ENCODE peak calls at places on chromosomes 6 and 20, in four cellular contexts. R, O, L and W are unnamed samples.
A peak's percentile ranks its signal among the peaks of the same experiment; 100 is the strongest.

GRCh38 chr6:168030218-168030693 is 32.8 kb downstream of the KIF25 start:
- DNase-seq in R (no peak), O (no peak), L (no peak), W (no peak)

GRCh38 chr6:75934643-75935472 is 137.6 kb downstream of the IMPG1 start:
- DNase-seq in R (peak; percentile 70), O (peak; percentile 34), L (peak; percentile 84), W (peak; percentile 53)

GRCh38 chr20:15596220-15596875 is 976.9 kb downstream of the KIF16B start:
- DNase-seq in R (peak; percentile 13), O (no peak), L (no peak), W (no peak)

GRCh38 chr6:160273196-160273595 is 14.6 kb upstream of the SLC22A2 start:
- DNase-seq in R (no peak), O (no peak), L (no peak), W (no peak)

GRCh38 chr6:169158182-169158573 is 95.5 kb downstream of the THBS2 start:
- DNase-seq in R (no peak), O (no peak), L (peak; percentile 93), W (no peak)

GRCh38 chr6:26104457-26105108 is 17.4 kb downstream of the HFE start:
- DNase-seq in R (no peak), O (no peak), L (no peak), W (peak; percentile 29)

GRCh38 chr6:159953091-159953581 is 15.7 kb upstream of the IGF2R start:
- DNase-seq in R (peak; percentile 29), O (no peak), L (peak; percentile 96), W (no peak)

GRCh38 chr6:19873031-19873430 is 35.9 kb downstream of the ID4 start:
- DNase-seq in R (no peak), O (no peak), L (peak; percentile 3), W (peak; percentile 53)

GRCh38 chr6:106339334-106340029 is 13.9 kb upstream of the ATG5 start:
- DNase-seq in R (peak; percentile 87), O (peak; percentile 65), L (peak; percentile 71), W (peak; percentile 70)

DNA sequence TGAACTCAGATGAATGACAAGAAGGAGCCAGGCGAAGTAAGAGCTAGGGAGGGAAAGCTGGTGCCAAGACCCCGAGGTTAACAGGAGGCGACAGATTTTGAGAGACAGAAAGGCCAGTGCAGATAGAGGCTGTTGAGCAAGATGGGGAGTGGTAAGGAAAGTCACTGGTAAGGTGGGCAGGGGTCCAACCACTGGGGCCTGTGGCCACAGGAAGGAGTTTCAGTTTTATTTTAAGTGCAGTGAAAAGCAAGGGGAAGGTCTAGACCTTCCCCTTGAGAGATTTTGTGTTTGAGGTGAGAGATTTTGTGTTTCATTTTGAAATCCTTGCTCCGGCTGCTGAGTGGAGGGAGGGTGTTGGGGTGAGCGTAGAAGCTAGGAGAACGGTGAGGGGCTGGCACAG is 41.8 kb upstream of the APCDD1L start:
- DNase-seq in R (no peak), O (no peak), L (no peak), W (no peak)
- TF ChIP-seq CTCF in R (no peak), O (no peak), L (no peak), W (no peak)

GRCh38 chr20:18793625-18794427 is 19.8 kb upstream of the SCP2D1 start:
- DNase-seq in R (peak; percentile 82), O (peak; percentile 72), L (peak; percentile 92), W (peak; percentile 45)
- TF ChIP-seq CTCF in R (peak; percentile 18), O (no peak), L (no peak), W (no peak)

GRCh38 chr6:137872071-137872470 is 5.0 kb downstream of the TNFAIP3 start:
- DNase-seq in R (peak; percentile 51), O (no peak), L (no peak), W (no peak)
- TF ChIP-seq CTCF in R (no peak), O (no peak), L (no peak), W (no peak)

GRCh38 chr6:143279385-143279784 is 171.1 kb downstream of the ADAT2 start:
- DNase-seq in R (no peak), O (peak; percentile 10), L (peak; percentile 38), W (peak; percentile 30)
- TF ChIP-seq CTCF in R (peak; percentile 60), O (peak; percentile 32), L (peak; percentile 38), W (no peak)

GRCh38 chr20:58362970-58363369 is 26.1 kb upstream of the VAPB start:
- DNase-seq in R (no peak), O (no peak), L (no peak), W (no peak)

GRCh38 chr20:58361549-58361948 is 27.5 kb upstream of the VAPB start:
- DNase-seq in R (no peak), O (no peak), L (peak; percentile 68), W (no peak)

GRCh38 chr20:58362117-58362516 is 26.9 kb upstream of the VAPB start:
- DNase-seq in R (no peak), O (no peak), L (no peak), W (no peak)

GRCh38 chr20:58359441-58359840 is 29.6 kb upstream of the VAPB start:
- DNase-seq in R (no peak), O (no peak), L (peak; percentile 36), W (no peak)
- TF ChIP-seq CTCF in R (no peak), O (no peak), L (peak; percentile 29), W (no peak)

GRCh38 chr6:82333781-82334180 is 29.8 kb upstream of the TPBG start:
- DNase-seq in R (no peak), O (no peak), L (no peak), W (no peak)

GRCh38 chr6:82337688-82338257 is 25.8 kb upstream of the TPBG start:
- DNase-seq in R (peak; percentile 96), O (no peak), L (no peak), W (no peak)
- TF ChIP-seq CTCF in R (peak; percentile 76), O (no peak), L (no peak), W (no peak)

DNA sequence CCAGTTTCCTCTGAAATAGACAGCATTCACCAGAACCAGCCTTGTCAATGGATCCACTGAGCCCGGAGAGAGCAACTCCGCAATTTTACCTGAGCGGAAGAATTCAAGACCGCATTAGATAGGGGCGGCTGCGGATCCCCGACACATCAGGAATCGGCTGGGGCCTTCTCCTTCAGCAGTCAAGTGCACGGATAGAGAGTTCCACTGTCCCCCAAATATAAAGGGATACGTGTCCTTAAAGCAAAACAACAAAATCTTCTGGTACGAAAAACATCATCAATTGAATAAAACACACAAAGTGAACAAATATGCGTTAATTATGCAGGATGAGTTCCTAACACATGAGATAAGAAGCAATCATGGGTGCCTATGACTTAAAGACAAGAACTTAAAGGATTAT is 18.3 kb downstream of the SERPINB6 start:
- DNase-seq in R (no peak), O (no peak), L (no peak), W (no peak)
- TF ChIP-seq CTCF in R (no peak), O (no peak), L (no peak), W (no peak)